ENCODE peak calls at places on chromosome 20, in ten cellular contexts. O is NCI-H2029; Z is CD4-positive, CD25-positive, alpha-beta regulatory T cell; G is myocyte; D is Calu3; A is stimulated activated naive CD8-positive, alpha-beta T cell treated with anti-CD3 and anti-CD28 coated beads, Interleukin-15, amount 100 ng/mL, for 72 hours; B is AG09309; M is stimulated activated CD8-positive, alpha-beta memory T cell treated with anti-CD3 and anti-CD28 coated beads, Interleukin-12 subunit alpha, Interleukin-12 subunit beta, amount 100 ng/mL, for 1 hour; Q is sciatic nerve; S is stimulated activated CD4-positive, alpha-beta T cell treated with anti-CD3 and anti-CD28 coated beads, Interleukin-1b, Interleukin-23, amount 100 ng/mL, for 24 hours. N is an unnamed sample.
A peak's percentile ranks its signal among the peaks of the same experiment; 100 is the strongest.

GRCh38 chr20:33394718-33395117 is 6.6 kb downstream of the CDK5RAP1 start:
- DNase-seq in O (no peak), S (no peak), G (no peak), B (no peak), Z (no peak), M (no peak), Q (no peak), A (no peak), D (peak; percentile 27), N (no peak)

GRCh38 chr20:51995038-51995437 is 192.7 kb upstream of the SALL4 start:
- DNase-seq in M (no peak), G (no peak), A (no peak), D (no peak), Z (no peak), O (no peak), S (no peak), Q (no peak), B (no peak), N (no peak)

GRCh38 chr20:64161595-64162238 is 2.5 kb upstream of the MYT1 start:
- DNase-seq in O (no peak), D (peak; percentile 71), B (no peak), A (no peak), S (no peak), G (peak; percentile 33), M (no peak), Q (no peak), Z (peak; percentile 5), N (peak; percentile 20)

GRCh38 chr20:20843982-20844381 is 131.5 kb upstream of the RALGAPA2 start:
- DNase-seq in B (no peak), M (no peak), D (no peak), Q (no peak), Z (no peak), S (no peak), A (no peak), O (no peak), G (no peak), N (no peak)

GRCh38 chr20:54479138-54479906 is 3.9 kb downstream of the DOK5 start:
- DNase-seq in Q (no peak), S (no peak), B (no peak), M (no peak), Z (no peak), A (no peak), D (peak; percentile 20), G (no peak), O (no peak), N (no peak)

GRCh38 chr20:19750907-19751636 is 7.0 kb upstream of the RIN2 start:
- DNase-seq in Q (no peak), B (no peak), M (no peak), S (no peak), A (no peak), G (no peak), D (no peak), O (no peak), Z (no peak), N (no peak)

GRCh38 chr20:32484221-32485125 is 100.7 kb downstream of the NOL4L start:
- DNase-seq in O (peak; percentile 19), Q (peak; percentile 80), M (no peak), B (no peak), G (peak; percentile 22), S (no peak), Z (peak; percentile 24), D (peak; percentile 56), A (no peak), N (no peak)

GRCh38 chr20:46174469-46175126 is 56.5 kb downstream of the CD40 start:
- DNase-seq in O (peak; percentile 44), G (peak; percentile 4), D (peak; percentile 84), B (no peak), A (peak; percentile 71), Z (peak; percentile 60), S (peak; percentile 56), M (peak; percentile 36), Q (peak; percentile 79), N (peak; percentile 27)

GRCh38 chr20:50572922-50573777 is 63.0 kb downstream of the PTPN1 start:
- DNase-seq in A (no peak), B (peak; percentile 80), M (no peak), Z (no peak), S (no peak), G (peak; percentile 96), D (no peak), Q (no peak), O (peak; percentile 94), N (no peak)

GRCh38 chr20:33444797-33445560 is 1.4 kb upstream of the SNTA1 start:
- DNase-seq in G (no peak), S (no peak), B (no peak), M (no peak), D (peak; percentile 61), Z (peak; percentile 26), O (no peak), A (peak; percentile 37), Q (no peak), N (no peak)